ENCODE peak calls at places on chromosome 14, in ten cellular contexts. One of them, this sample, is unnamed.

GRCh38 chr14:67738740-67739504 is 37.2 kb downstream of the RDH12 start:
- DNase-seq in G401: no peak
- DNase-seq in activated CD4-positive, alpha-beta T cell treated with anti-CD3 and anti-CD28 coated beads, Interleukin-2, amount 50 U/mL, for 1 hour: no peak
- DNase-seq in neural crest cell: no peak
- DNase-seq in pons: no peak
- DNase-seq in activated CD8-positive, alpha-beta memory T cell treated with anti-CD3 and anti-CD28 coated beads, Interleukin-2, amount 10 ng/mL, durations not matched to agents 7 days and 5 days: no peak
- DNase-seq in HuH-7: peak; percentile 64
- DNase-seq in astrocyte: peak; percentile 85
- DNase-seq in cardiac muscle cell: no peak
- DNase-seq in C1 segment of cervical spinal cord: no peak
- DNase-seq in this sample: no peak

GRCh38 chr14:23512156-23512555 is 39.4 kb downstream of the ZFHX2 start:
- DNase-seq in G401: peak; percentile 56
- DNase-seq in pons: peak; percentile 41
- DNase-seq in activated CD4-positive, alpha-beta T cell treated with anti-CD3 and anti-CD28 coated beads, Interleukin-2, amount 50 U/mL, for 1 hour: peak; percentile 4
- DNase-seq in HuH-7: no peak
- DNase-seq in astrocyte: peak; percentile 1
- DNase-seq in activated CD8-positive, alpha-beta memory T cell treated with anti-CD3 and anti-CD28 coated beads, Interleukin-2, amount 10 ng/mL, durations not matched to agents 7 days and 5 days: no peak
- DNase-seq in C1 segment of cervical spinal cord: no peak
- DNase-seq in cardiac muscle cell: no peak
- DNase-seq in neural crest cell: no peak
- DNase-seq in this sample: no peak

GRCh38 chr14:37625597-37626595 is 30.5 kb downstream of the TTC6 start:
- DNase-seq in pons: no peak
- DNase-seq in neural crest cell: no peak
- DNase-seq in G401: no peak
- DNase-seq in HuH-7: no peak
- DNase-seq in astrocyte: no peak
- DNase-seq in C1 segment of cervical spinal cord: no peak
- DNase-seq in activated CD8-positive, alpha-beta memory T cell treated with anti-CD3 and anti-CD28 coated beads, Interleukin-2, amount 10 ng/mL, durations not matched to agents 7 days and 5 days: no peak
- DNase-seq in activated CD4-positive, alpha-beta T cell treated with anti-CD3 and anti-CD28 coated beads, Interleukin-2, amount 50 U/mL, for 1 hour: no peak
- DNase-seq in cardiac muscle cell: no peak
- DNase-seq in this sample: no peak

GRCh38 chr14:65961004-65961403 is 525.2 kb upstream of the CCDC196 start:
- DNase-seq in astrocyte: peak; percentile 4
- DNase-seq in pons: peak; percentile 45
- DNase-seq in G401: no peak
- DNase-seq in neural crest cell: peak; percentile 61
- DNase-seq in HuH-7: peak; percentile 16
- DNase-seq in C1 segment of cervical spinal cord: peak; percentile 37
- DNase-seq in activated CD8-positive, alpha-beta memory T cell treated with anti-CD3 and anti-CD28 coated beads, Interleukin-2, amount 10 ng/mL, durations not matched to agents 7 days and 5 days: peak; percentile 79
- DNase-seq in activated CD4-positive, alpha-beta T cell treated with anti-CD3 and anti-CD28 coated beads, Interleukin-2, amount 50 U/mL, for 1 hour: peak; percentile 67
- DNase-seq in cardiac muscle cell: peak; percentile 62
- DNase-seq in this sample: peak; percentile 78

GRCh38 chr14:99436247-99437180 is 44.1 kb downstream of the SETD3 start:
- DNase-seq in pons: no peak
- DNase-seq in astrocyte: peak; percentile 48
- DNase-seq in HuH-7: no peak
- DNase-seq in neural crest cell: no peak
- DNase-seq in G401: no peak
- DNase-seq in C1 segment of cervical spinal cord: no peak
- DNase-seq in activated CD4-positive, alpha-beta T cell treated with anti-CD3 and anti-CD28 coated beads, Interleukin-2, amount 50 U/mL, for 1 hour: no peak
- DNase-seq in cardiac muscle cell: no peak
- DNase-seq in activated CD8-positive, alpha-beta memory T cell treated with anti-CD3 and anti-CD28 coated beads, Interleukin-2, amount 10 ng/mL, durations not matched to agents 7 days and 5 days: no peak
- DNase-seq in this sample: peak; percentile 17

GRCh38 chr14:91159182-91159581 is 45.3 kb downstream of the DGLUCY start:
- DNase-seq in pons: no peak
- DNase-seq in neural crest cell: no peak
- DNase-seq in astrocyte: no peak
- DNase-seq in G401: no peak
- DNase-seq in C1 segment of cervical spinal cord: no peak
- DNase-seq in HuH-7: no peak
- DNase-seq in activated CD4-positive, alpha-beta T cell treated with anti-CD3 and anti-CD28 coated beads, Interleukin-2, amount 50 U/mL, for 1 hour: no peak
- DNase-seq in cardiac muscle cell: no peak
- DNase-seq in activated CD8-positive, alpha-beta memory T cell treated with anti-CD3 and anti-CD28 coated beads, Interleukin-2, amount 10 ng/mL, durations not matched to agents 7 days and 5 days: no peak
- DNase-seq in this sample: no peak

GRCh38 chr14:51867753-51868152 is 7.3 kb downstream of the GNG2 start:
- DNase-seq in activated CD4-positive, alpha-beta T cell treated with anti-CD3 and anti-CD28 coated beads, Interleukin-2, amount 50 U/mL, for 1 hour: no peak
- DNase-seq in pons: no peak
- DNase-seq in G401: no peak
- DNase-seq in cardiac muscle cell: no peak
- DNase-seq in activated CD8-positive, alpha-beta memory T cell treated with anti-CD3 and anti-CD28 coated beads, Interleukin-2, amount 10 ng/mL, durations not matched to agents 7 days and 5 days: peak; percentile 51
- DNase-seq in neural crest cell: no peak
- DNase-seq in astrocyte: peak; percentile 55
- DNase-seq in HuH-7: no peak
- DNase-seq in C1 segment of cervical spinal cord: no peak
- DNase-seq in this sample: no peak

GRCh38 chr14:104105071-104105821 is 19.7 kb downstream of the ASPG start:
- DNase-seq in neural crest cell: no peak
- DNase-seq in pons: no peak
- DNase-seq in astrocyte: no peak
- DNase-seq in C1 segment of cervical spinal cord: no peak
- DNase-seq in cardiac muscle cell: no peak
- DNase-seq in HuH-7: no peak
- DNase-seq in activated CD4-positive, alpha-beta T cell treated with anti-CD3 and anti-CD28 coated beads, Interleukin-2, amount 50 U/mL, for 1 hour: no peak
- DNase-seq in activated CD8-positive, alpha-beta memory T cell treated with anti-CD3 and anti-CD28 coated beads, Interleukin-2, amount 10 ng/mL, durations not matched to agents 7 days and 5 days: no peak
- DNase-seq in G401: no peak
- DNase-seq in this sample: no peak

GRCh38 chr14:65223636-65224035 is 121.3 kb upstream of the MAX start:
- DNase-seq in pons: no peak
- DNase-seq in activated CD4-positive, alpha-beta T cell treated with anti-CD3 and anti-CD28 coated beads, Interleukin-2, amount 50 U/mL, for 1 hour: no peak
- DNase-seq in cardiac muscle cell: no peak
- DNase-seq in neural crest cell: no peak
- DNase-seq in HuH-7: no peak
- DNase-seq in G401: no peak
- DNase-seq in C1 segment of cervical spinal cord: no peak
- DNase-seq in astrocyte: no peak
- DNase-seq in activated CD8-positive, alpha-beta memory T cell treated with anti-CD3 and anti-CD28 coated beads, Interleukin-2, amount 10 ng/mL, durations not matched to agents 7 days and 5 days: no peak
- DNase-seq in this sample: no peak

GRCh38 chr14:52080817-52081755 is 12.2 kb upstream of the NID2 start:
- DNase-seq in activated CD8-positive, alpha-beta memory T cell treated with anti-CD3 and anti-CD28 coated beads, Interleukin-2, amount 10 ng/mL, durations not matched to agents 7 days and 5 days: no peak
- DNase-seq in activated CD4-positive, alpha-beta T cell treated with anti-CD3 and anti-CD28 coated beads, Interleukin-2, amount 50 U/mL, for 1 hour: no peak
- DNase-seq in C1 segment of cervical spinal cord: no peak
- DNase-seq in G401: no peak
- DNase-seq in cardiac muscle cell: peak; percentile 43
- DNase-seq in astrocyte: peak; percentile 96
- DNase-seq in HuH-7: no peak
- DNase-seq in neural crest cell: no peak
- DNase-seq in pons: no peak
- DNase-seq in this sample: no peak

GRCh38 chr14:94355191-94355794 is 32.2 kb upstream of the SERPINA6 start:
- DNase-seq in cardiac muscle cell: peak; percentile 10
- DNase-seq in astrocyte: peak; percentile 36
- DNase-seq in neural crest cell: peak; percentile 20
- DNase-seq in activated CD8-positive, alpha-beta memory T cell treated with anti-CD3 and anti-CD28 coated beads, Interleukin-2, amount 10 ng/mL, durations not matched to agents 7 days and 5 days: peak; percentile 37
- DNase-seq in activated CD4-positive, alpha-beta T cell treated with anti-CD3 and anti-CD28 coated beads, Interleukin-2, amount 50 U/mL, for 1 hour: no peak
- DNase-seq in C1 segment of cervical spinal cord: no peak
- DNase-seq in G401: peak; percentile 20
- DNase-seq in HuH-7: peak; percentile 31
- DNase-seq in pons: peak; percentile 42
- DNase-seq in this sample: peak; percentile 65

GRCh38 chr14:74080820-74081460 is 3.3 kb downstream of the ALDH6A1 start:
- DNase-seq in activated CD8-positive, alpha-beta memory T cell treated with anti-CD3 and anti-CD28 coated beads, Interleukin-2, amount 10 ng/mL, durations not matched to agents 7 days and 5 days: no peak
- DNase-seq in G401: no peak
- DNase-seq in neural crest cell: no peak
- DNase-seq in activated CD4-positive, alpha-beta T cell treated with anti-CD3 and anti-CD28 coated beads, Interleukin-2, amount 50 U/mL, for 1 hour: no peak
- DNase-seq in astrocyte: no peak
- DNase-seq in cardiac muscle cell: no peak
- DNase-seq in pons: no peak
- DNase-seq in C1 segment of cervical spinal cord: no peak
- DNase-seq in HuH-7: no peak
- DNase-seq in this sample: no peak

GRCh38 chr14:68794130-68794855 is 1.4 kb upstream of the ZFP36L1 start:
- DNase-seq in neural crest cell: no peak
- DNase-seq in activated CD8-positive, alpha-beta memory T cell treated with anti-CD3 and anti-CD28 coated beads, Interleukin-2, amount 10 ng/mL, durations not matched to agents 7 days and 5 days: peak; percentile 85
- DNase-seq in G401: peak; percentile 41
- DNase-seq in C1 segment of cervical spinal cord: no peak
- DNase-seq in pons: peak; percentile 48
- DNase-seq in activated CD4-positive, alpha-beta T cell treated with anti-CD3 and anti-CD28 coated beads, Interleukin-2, amount 50 U/mL, for 1 hour: peak; percentile 82
- DNase-seq in HuH-7: no peak
- DNase-seq in astrocyte: peak; percentile 93
- DNase-seq in cardiac muscle cell: peak; percentile 62
- DNase-seq in this sample: peak; percentile 68

GRCh38 chr14:60756847-60757246 is 22.3 kb downstream of the MNAT1 start:
- DNase-seq in activated CD8-positive, alpha-beta memory T cell treated with anti-CD3 and anti-CD28 coated beads, Interleukin-2, amount 10 ng/mL, durations not matched to agents 7 days and 5 days: no peak
- DNase-seq in G401: no peak
- DNase-seq in cardiac muscle cell: peak; percentile 19
- DNase-seq in neural crest cell: no peak
- DNase-seq in pons: no peak
- DNase-seq in activated CD4-positive, alpha-beta T cell treated with anti-CD3 and anti-CD28 coated beads, Interleukin-2, amount 50 U/mL, for 1 hour: no peak
- DNase-seq in HuH-7: no peak
- DNase-seq in C1 segment of cervical spinal cord: no peak
- DNase-seq in astrocyte: no peak
- DNase-seq in this sample: no peak

GRCh38 chr14:81396108-81396507 is 4.0 kb downstream of the STON2 start:
- DNase-seq in C1 segment of cervical spinal cord: no peak
- DNase-seq in activated CD8-positive, alpha-beta memory T cell treated with anti-CD3 and anti-CD28 coated beads, Interleukin-2, amount 10 ng/mL, durations not matched to agents 7 days and 5 days: no peak
- DNase-seq in HuH-7: no peak
- DNase-seq in cardiac muscle cell: no peak
- DNase-seq in astrocyte: no peak
- DNase-seq in G401: no peak
- DNase-seq in activated CD4-positive, alpha-beta T cell treated with anti-CD3 and anti-CD28 coated beads, Interleukin-2, amount 50 U/mL, for 1 hour: no peak
- DNase-seq in neural crest cell: no peak
- DNase-seq in pons: no peak
- DNase-seq in this sample: no peak

GRCh38 chr14:99758121-99758871 is 34.9 kb upstream of the EML1 start:
- DNase-seq in activated CD4-positive, alpha-beta T cell treated with anti-CD3 and anti-CD28 coated beads, Interleukin-2, amount 50 U/mL, for 1 hour: no peak
- DNase-seq in HuH-7: no peak
- DNase-seq in pons: no peak
- DNase-seq in astrocyte: peak; percentile 95
- DNase-seq in cardiac muscle cell: no peak
- DNase-seq in neural crest cell: no peak
- DNase-seq in C1 segment of cervical spinal cord: no peak
- DNase-seq in G401: no peak
- DNase-seq in activated CD8-positive, alpha-beta memory T cell treated with anti-CD3 and anti-CD28 coated beads, Interleukin-2, amount 10 ng/mL, durations not matched to agents 7 days and 5 days: no peak
- DNase-seq in this sample: no peak

GRCh38 chr14:88605594-88605993 is 42.8 kb downstream of the ZC3H14 start:
- DNase-seq in cardiac muscle cell: no peak
- DNase-seq in G401: no peak
- DNase-seq in activated CD4-positive, alpha-beta T cell treated with anti-CD3 and anti-CD28 coated beads, Interleukin-2, amount 50 U/mL, for 1 hour: no peak
- DNase-seq in C1 segment of cervical spinal cord: no peak
- DNase-seq in neural crest cell: no peak
- DNase-seq in astrocyte: no peak
- DNase-seq in pons: no peak
- DNase-seq in HuH-7: no peak
- DNase-seq in activated CD8-positive, alpha-beta memory T cell treated with anti-CD3 and anti-CD28 coated beads, Interleukin-2, amount 10 ng/mL, durations not matched to agents 7 days and 5 days: no peak
- DNase-seq in this sample: no peak

GRCh38 chr14:31341280-31341679 is 79.1 kb downstream of the HEATR5A start:
- DNase-seq in activated CD8-positive, alpha-beta memory T cell treated with anti-CD3 and anti-CD28 coated beads, Interleukin-2, amount 10 ng/mL, durations not matched to agents 7 days and 5 days: no peak
- DNase-seq in pons: no peak
- DNase-seq in C1 segment of cervical spinal cord: no peak
- DNase-seq in cardiac muscle cell: no peak
- DNase-seq in neural crest cell: no peak
- DNase-seq in HuH-7: no peak
- DNase-seq in G401: no peak
- DNase-seq in activated CD4-positive, alpha-beta T cell treated with anti-CD3 and anti-CD28 coated beads, Interleukin-2, amount 50 U/mL, for 1 hour: no peak
- DNase-seq in astrocyte: no peak
- DNase-seq in this sample: no peak

GRCh38 chr14:55707365-55707804 is 127.4 kb downstream of the KTN1 start:
- DNase-seq in pons: peak; percentile 66
- DNase-seq in activated CD4-positive, alpha-beta T cell treated with anti-CD3 and anti-CD28 coated beads, Interleukin-2, amount 50 U/mL, for 1 hour: no peak
- DNase-seq in activated CD8-positive, alpha-beta memory T cell treated with anti-CD3 and anti-CD28 coated beads, Interleukin-2, amount 10 ng/mL, durations not matched to agents 7 days and 5 days: no peak
- DNase-seq in astrocyte: peak; percentile 50
- DNase-seq in C1 segment of cervical spinal cord: no peak
- DNase-seq in HuH-7: peak; percentile 10
- DNase-seq in G401: peak; percentile 52
- DNase-seq in neural crest cell: no peak
- DNase-seq in cardiac muscle cell: peak; percentile 29
- DNase-seq in this sample: no peak

GRCh38 chr14:24274101-24274543 is 2.7 kb upstream of the RABGGTA start:
- DNase-seq in C1 segment of cervical spinal cord: peak; percentile 8
- DNase-seq in neural crest cell: no peak
- DNase-seq in astrocyte: no peak
- DNase-seq in activated CD4-positive, alpha-beta T cell treated with anti-CD3 and anti-CD28 coated beads, Interleukin-2, amount 50 U/mL, for 1 hour: peak; percentile 28
- DNase-seq in G401: no peak
- DNase-seq in pons: peak; percentile 87
- DNase-seq in activated CD8-positive, alpha-beta memory T cell treated with anti-CD3 and anti-CD28 coated beads, Interleukin-2, amount 10 ng/mL, durations not matched to agents 7 days and 5 days: peak; percentile 65
- DNase-seq in HuH-7: no peak
- DNase-seq in cardiac muscle cell: no peak
- DNase-seq in this sample: no peak

GRCh38 chr14:53338192-53338591 is 185.1 kb upstream of the DDHD1 start:
- DNase-seq in astrocyte: peak; percentile 67
- DNase-seq in pons: no peak
- DNase-seq in cardiac muscle cell: no peak
- DNase-seq in activated CD4-positive, alpha-beta T cell treated with anti-CD3 and anti-CD28 coated beads, Interleukin-2, amount 50 U/mL, for 1 hour: no peak
- DNase-seq in HuH-7: no peak
- DNase-seq in G401: no peak
- DNase-seq in neural crest cell: no peak
- DNase-seq in activated CD8-positive, alpha-beta memory T cell treated with anti-CD3 and anti-CD28 coated beads, Interleukin-2, amount 10 ng/mL, durations not matched to agents 7 days and 5 days: no peak
- DNase-seq in C1 segment of cervical spinal cord: no peak
- DNase-seq in this sample: no peak

GRCh38 chr14:29853272-29853671 is 74.4 kb downstream of the PRKD1 start:
- DNase-seq in neural crest cell: no peak
- DNase-seq in pons: no peak
- DNase-seq in G401: no peak
- DNase-seq in C1 segment of cervical spinal cord: no peak
- DNase-seq in astrocyte: peak; percentile 37
- DNase-seq in activated CD8-positive, alpha-beta memory T cell treated with anti-CD3 and anti-CD28 coated beads, Interleukin-2, amount 10 ng/mL, durations not matched to agents 7 days and 5 days: no peak
- DNase-seq in cardiac muscle cell: no peak
- DNase-seq in activated CD4-positive, alpha-beta T cell treated with anti-CD3 and anti-CD28 coated beads, Interleukin-2, amount 50 U/mL, for 1 hour: no peak
- DNase-seq in HuH-7: no peak
- DNase-seq in this sample: no peak

This sample was measured in ecto neural progenitor cell.